ENCODE peak calls at places on chromosomes 3 and 15, in six cellular contexts. T, M, C, R, V and Q are unnamed samples.

GRCh38 chr3:184570501-184570900 is 8.9 kb downstream of the EPHB3 start:
- DNase-seq in T (no peak), M (no peak), C (no peak), R (no peak), V (no peak), Q (no peak)

GRCh38 chr3:134232146-134232545 is 18.5 kb downstream of the RYK start:
- DNase-seq in T (no peak), M (peak), C (no peak), R (peak), V (peak), Q (no peak)

GRCh38 chr3:137163241-137163916 is 205.6 kb downstream of the IL20RB start:
- DNase-seq in T (no peak), M (no peak), C (peak), R (no peak), V (no peak), Q (no peak)

GRCh38 chr3:192060160-192060783 is 599.3 kb downstream of the PYDC2 start:
- DNase-seq in T (no peak), M (no peak), C (no peak), R (no peak), V (no peak), Q (no peak)

GRCh38 chr3:98901032-98901464 is 447 bp downstream of the DCBLD2 start:
- DNase-seq in T (peak), M (peak), C (peak), R (peak), V (peak), Q (no peak)

GRCh38 chr3:164155386-164155785 is 922.9 kb downstream of the SI start:
- DNase-seq in T (no peak), M (no peak), C (no peak), R (no peak), V (no peak), Q (no peak)

GRCh38 chr3:74267583-74268184 is 346.8 kb downstream of the CNTN3 start:
- DNase-seq in T (no peak), M (peak), C (peak), R (peak), V (peak), Q (peak)

GRCh38 chr15:62952969-62953368 is 89.6 kb upstream of the TPM1 start:
- DNase-seq in T (no peak), M (no peak), C (no peak), R (no peak), V (no peak), Q (no peak)

GRCh38 chr3:161273589-161274218 is 52.6 kb downstream of the NMD3 start:
- DNase-seq in T (no peak), M (peak), C (no peak), R (peak), V (peak), Q (peak)

GRCh38 chr3:169298247-169298992 is 365.1 kb downstream of the MECOM start:
- DNase-seq in T (no peak), M (no peak), C (no peak), R (no peak), V (no peak), Q (no peak)

GRCh38 chr3:50279255-50280016 is 549 bp downstream of the LSMEM2 start:
- DNase-seq in T (no peak), M (no peak), C (no peak), R (no peak), V (no peak), Q (no peak)

GRCh38 chr3:172751188-172751571 is 654 bp downstream of the ECT2 start:
- DNase-seq in T (no peak), M (peak), C (no peak), R (peak), V (no peak), Q (no peak)

GRCh38 chr15:62482715-62483429 is 317.8 kb upstream of the C2CD4B start:
- DNase-seq in T (no peak), M (no peak), C (no peak), R (no peak), V (peak), Q (no peak)

GRCh38 chr3:135301670-135302069 is 506.6 kb downstream of the EPHB1 start:
- DNase-seq in T (no peak), M (no peak), C (no peak), R (no peak), V (no peak), Q (no peak)

GRCh38 chr15:59189224-59189623 is 17.4 kb upstream of the LDHAL6B start:
- DNase-seq in T (no peak), M (no peak), C (no peak), R (no peak), V (no peak), Q (no peak)

GRCh38 chr15:59186501-59186900 is 20.1 kb upstream of the LDHAL6B start:
- DNase-seq in T (peak), M (no peak), C (no peak), R (peak), V (no peak), Q (no peak)

GRCh38 chr15:59190291-59190690 is 16.4 kb upstream of the LDHAL6B start:
- DNase-seq in T (no peak), M (no peak), C (no peak), R (peak), V (no peak), Q (no peak)

GRCh38 chr15:59180946-59181345 is 25.7 kb upstream of the LDHAL6B start:
- DNase-seq in T (peak), M (no peak), C (no peak), R (peak), V (no peak), Q (no peak)

DNA sequence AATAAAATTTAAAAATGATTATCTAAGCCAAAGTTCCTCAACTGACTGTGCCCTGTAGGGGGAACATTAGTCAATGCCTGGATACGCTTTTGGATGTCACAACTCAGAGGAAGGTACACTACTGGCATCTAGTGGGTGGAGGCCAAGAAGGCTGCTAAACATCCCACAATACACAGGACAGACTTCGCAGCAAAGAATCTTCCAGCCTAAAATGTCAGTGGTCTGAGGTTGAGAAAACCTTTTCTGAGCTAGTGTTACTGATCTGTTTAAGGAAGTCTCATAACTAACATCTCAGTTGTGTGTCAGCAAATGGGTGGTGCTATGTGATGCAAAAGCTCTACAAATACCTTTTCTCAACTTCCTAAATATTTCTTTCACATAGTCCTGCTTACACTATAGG is 20.9 kb upstream of the LDHAL6B start:
- DNase-seq in T (peak), M (no peak), C (no peak), R (no peak), V (no peak), Q (no peak)
- TF ChIP-seq CTCF in T (no peak), M (no peak), C (no peak), R (peak), V (no peak), Q (no peak)

GRCh38 chr3:112889357-112889756 is 42.7 kb upstream of the CD200R1L start:
- DNase-seq in T (no peak), M (peak), C (no peak), R (no peak), V (no peak), Q (no peak)
- TF ChIP-seq CTCF in T (no peak), M (no peak), C (no peak), R (no peak), V (no peak), Q (no peak)

DNA sequence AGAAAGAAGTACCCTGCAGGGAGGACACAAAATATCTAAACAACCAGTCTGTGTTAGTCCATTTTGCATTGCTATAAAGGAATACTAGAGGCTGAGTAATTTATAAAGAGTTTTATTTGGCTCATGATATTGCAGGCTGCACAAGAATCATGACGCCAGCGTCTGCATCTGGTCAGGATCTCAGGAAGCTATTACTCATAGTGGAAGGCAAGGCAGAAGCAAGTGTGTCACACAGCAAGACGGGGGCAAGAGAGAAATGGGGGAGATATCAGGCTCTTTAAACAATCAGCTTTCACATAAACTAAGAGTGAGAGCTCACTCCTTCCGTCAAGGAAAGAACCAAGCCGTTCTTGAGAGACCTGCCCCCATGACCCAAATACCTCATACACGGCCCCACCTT is 614.8 kb downstream of the ZIC1 start:
- DNase-seq in T (no peak), M (peak), C (no peak), R (peak), V (no peak), Q (peak)
- TF ChIP-seq CTCF in T (no peak), M (no peak), C (no peak), R (no peak), V (no peak), Q (no peak)

GRCh38 chr3:12901631-12902045 is 60.3 kb upstream of the RPL32 start:
- DNase-seq in T (no peak), M (no peak), C (no peak), R (no peak), V (no peak), Q (no peak)
- TF ChIP-seq CTCF in T (no peak), M (peak), C (no peak), R (no peak), V (no peak), Q (no peak)

DNA sequence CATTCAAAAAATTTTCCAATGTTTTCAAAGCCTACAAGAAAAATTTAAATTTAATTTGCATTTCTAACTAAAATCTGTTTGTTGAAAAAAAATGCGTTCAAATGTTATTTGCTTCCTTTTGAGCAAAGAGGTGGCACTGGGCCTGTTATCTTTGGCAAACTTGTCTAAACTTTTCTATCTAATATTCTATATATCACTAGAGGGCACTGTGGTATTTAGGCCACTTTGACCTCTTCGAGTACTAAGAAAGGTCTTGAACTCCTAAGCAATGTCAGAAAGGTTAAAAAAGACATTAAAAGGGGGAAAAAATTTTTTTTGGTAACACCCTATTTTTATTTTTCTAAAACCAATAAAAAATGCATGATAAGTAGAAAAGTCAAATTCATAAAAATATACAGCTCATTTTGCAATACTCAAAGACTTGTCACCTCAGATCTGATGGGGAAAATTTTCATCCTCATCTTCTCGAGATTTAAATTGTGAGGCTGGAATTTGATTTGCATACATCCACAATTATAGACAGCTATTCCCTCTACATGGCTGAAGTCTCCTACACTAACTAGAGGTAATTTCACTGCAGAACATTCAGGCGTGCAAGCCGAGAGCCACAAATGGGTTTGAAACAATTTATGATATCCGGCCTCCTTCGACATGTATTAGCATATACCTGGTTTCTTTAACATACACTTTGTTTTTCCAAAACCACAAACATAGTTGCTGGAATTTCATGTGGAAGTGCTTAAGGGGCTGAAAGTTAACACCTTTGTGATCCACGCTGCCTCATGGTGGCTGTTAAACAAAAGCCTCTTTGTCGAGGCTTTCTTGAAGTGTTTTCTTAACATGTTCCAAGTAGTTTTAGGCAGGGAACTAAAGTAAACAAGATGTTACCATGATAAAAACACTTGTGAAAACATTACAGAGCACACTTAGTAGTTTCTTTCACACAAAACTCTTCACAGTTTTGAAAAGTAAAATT is 576.4 kb downstream of the FOXP1 start:
- DNase-seq in T (no peak), M (no peak), C (no peak), R (peak), V (no peak), Q (no peak)
- TF ChIP-seq CTCF in T (peak), M (no peak), C (no peak), R (peak), V (peak), Q (peak)

DNA sequence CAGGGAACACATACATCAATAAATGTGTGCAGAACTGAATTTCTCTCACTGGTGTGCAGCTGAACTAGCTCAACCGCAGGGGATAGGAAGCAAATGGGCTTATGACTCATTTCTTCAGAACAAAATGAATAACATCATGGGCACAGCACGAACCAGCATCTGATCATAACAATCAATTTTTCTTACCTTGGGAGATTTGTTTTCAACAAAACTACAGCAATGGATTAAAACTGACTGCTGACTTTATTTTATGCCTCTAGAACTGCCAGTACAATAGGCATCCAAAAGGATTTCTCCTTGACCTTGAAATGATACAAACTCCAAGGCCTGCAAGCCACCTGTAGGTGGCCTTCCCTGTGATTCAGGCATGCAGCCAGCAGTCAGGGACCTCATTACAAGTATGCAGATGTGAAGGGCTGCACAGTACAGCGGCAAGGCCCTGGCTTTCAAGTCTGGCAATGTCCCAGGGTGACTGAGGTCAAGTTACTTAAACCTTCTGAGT is 26.1 kb downstream of the TAMM41 start:
- DNase-seq in T (no peak), M (peak), C (peak), R (no peak), V (peak), Q (peak)
- TF ChIP-seq CTCF in T (no peak), M (peak), C (no peak), R (no peak), V (no peak), Q (peak)